ENCODE peak calls at places on chromosomes 4 and X, in six cellular contexts. P, J, O, S, Z and W are unnamed samples.

GRCh38 chr4:61011051-61011450 is 189.1 kb upstream of the ADGRL3 start:
- DNase-seq in O (no peak), P (no peak), J (no peak), Z (no peak), S (no peak), W (peak; percentile 6)

GRCh38 chr4:1290165-1290977 is 680 bp downstream of the MAEA start:
- DNase-seq in Z (no peak), O (no peak), J (no peak), P (no peak), S (peak; percentile 43), W (no peak)

GRCh38 chrX:134631404-134632346 is 26.6 kb downstream of the PLAC1 start:
- DNase-seq in J (peak; percentile 86), P (no peak), O (no peak), S (no peak), Z (no peak), W (peak; percentile 67)

GRCh38 chr4:135718019-135718418 is 1516.4 kb upstream of the PABPC4L start:
- DNase-seq in J (no peak), Z (no peak), S (no peak), P (no peak), O (no peak), W (peak; percentile 18)

GRCh38 chrX:138761380-138761779 is 49.9 kb upstream of the FGF13 start:
- DNase-seq in P (no peak), Z (no peak), S (no peak), O (no peak), J (no peak), W (no peak)

GRCh38 chr4:81676552-81676951 is 204.8 kb upstream of the RASGEF1B start:
- DNase-seq in O (no peak), P (no peak), S (no peak), J (peak; percentile 49), Z (no peak), W (no peak)

GRCh38 chr4:148091896-148092295 is 350.3 kb downstream of the NR3C2 start:
- DNase-seq in S (no peak), O (no peak), P (no peak), Z (no peak), J (no peak), W (no peak)

GRCh38 chr4:148097811-148098210 is 344.4 kb downstream of the NR3C2 start:
- DNase-seq in P (no peak), S (no peak), Z (no peak), J (no peak), O (no peak), W (no peak)

GRCh38 chr4:47837582-47838294 is at the start of gene CORIN:
- DNase-seq in Z (peak; percentile 70), S (peak; percentile 6), P (peak; percentile 10), O (peak; percentile 10), J (no peak), W (no peak)

GRCh38 chr4:38757945-38758344 is 24.8 kb downstream of the TLR10 start:
- DNase-seq in Z (no peak), O (no peak), J (no peak), S (peak; percentile 9), P (no peak), W (no peak)

GRCh38 chr4:182938213-182938645 is 21.0 kb upstream of the DCTD start:
- DNase-seq in J (peak; percentile 70), P (peak; percentile 29), O (peak; percentile 53), Z (peak; percentile 82), S (peak; percentile 76), W (peak; percentile 74)

GRCh38 chr4:5851637-5852036 is 41.2 kb downstream of the CRMP1 start:
- DNase-seq in O (no peak), J (no peak), S (no peak), Z (no peak), P (no peak), W (no peak)

GRCh38 chr4:16995451-16995850 is 97.0 kb upstream of the LDB2 start:
- DNase-seq in S (no peak), J (peak; percentile 14), Z (no peak), O (no peak), P (no peak), W (no peak)

GRCh38 chr4:183855651-183856190 is 49.4 kb upstream of the STOX2 start:
- DNase-seq in S (no peak), O (no peak), Z (no peak), P (no peak), J (no peak), W (no peak)

GRCh38 chrX:18995216-18995615 is 11.3 kb upstream of the PHKA2 start:
- DNase-seq in P (no peak), S (no peak), O (no peak), Z (no peak), J (peak; percentile 49), W (peak; percentile 50)

GRCh38 chrX:16177260-16177659 is 10.0 kb downstream of the MAGEB17 start:
- DNase-seq in O (no peak), P (no peak), Z (no peak), S (no peak), J (no peak), W (no peak)